ENCODE peak calls at places on chromosomes 3 and 15, in nine cellular contexts. U, T, L, B, M, W, C, H and K are unnamed samples.

GRCh38 chr3:58422756-58423324 is 10.8 kb downstream of the PDHB start:
- DNase-seq in U (peak; percentile 52), T (no peak), L (no peak), B (peak; percentile 32), M (no peak), W (no peak), C (no peak), H (no peak), K (no peak)

GRCh38 chr15:82538961-82539689 is 1.1 kb downstream of the RPS17 start:
- DNase-seq in U (peak; percentile 25), T (no peak), L (no peak), B (no peak), M (no peak), W (no peak), C (no peak), H (no peak), K (no peak)

GRCh38 chr3:65356331-65357286 is 668.8 kb upstream of the ADAMTS9 start:
- DNase-seq in U (peak; percentile 18), T (no peak), L (no peak), B (no peak), M (no peak), W (no peak), C (no peak), H (no peak), K (peak; percentile 14)

GRCh38 chr3:43346990-43347749 is 60.8 kb downstream of the SNRK start:
- DNase-seq in U (no peak), T (no peak), L (no peak), B (peak; percentile 21), M (no peak), W (peak; percentile 87), C (no peak), H (no peak), K (no peak)

GRCh38 chr15:65079580-65079979 is 3.0 kb downstream of the KBTBD13 start:
- DNase-seq in U (no peak), T (no peak), L (no peak), B (no peak), M (no peak), W (no peak), C (no peak), H (no peak), K (no peak)

GRCh38 chr3:86845731-86846130 is 145.2 kb downstream of the VGLL3 start:
- DNase-seq in U (no peak), T (no peak), L (no peak), B (no peak), M (no peak), W (no peak), C (no peak), H (no peak), K (no peak)

GRCh38 chr3:124315215-124316033 is 323.5 kb upstream of the ROPN1 start:
- DNase-seq in U (peak; percentile 34), T (peak; percentile 76), L (no peak), B (peak; percentile 62), M (no peak), W (no peak), C (no peak), H (peak; percentile 4), K (peak; percentile 78)

GRCh38 chr15:101102746-101103145 is 149.1 kb downstream of the CHSY1 start:
- DNase-seq in U (no peak), T (no peak), L (no peak), B (no peak), M (no peak), W (no peak), C (no peak), H (no peak), K (no peak)

GRCh38 chr3:95217661-95218060 is 1154.8 kb downstream of the NSUN3 start:
- DNase-seq in U (no peak), T (no peak), L (no peak), B (no peak), M (no peak), W (no peak), C (no peak), H (no peak), K (no peak)

GRCh38 chr15:89379818-89380217 is 45.2 kb upstream of the POLG start:
- DNase-seq in U (no peak), T (no peak), L (no peak), B (no peak), M (no peak), W (no peak), C (no peak), H (no peak), K (no peak)

GRCh38 chr15:80878242-80878866 is 99.2 kb downstream of the CEMIP start:
- DNase-seq in U (no peak), T (no peak), L (no peak), B (peak; percentile 57), M (no peak), W (no peak), C (no peak), H (no peak), K (peak; percentile 14)

GRCh38 chr15:57914350-57915055 is 151.0 kb downstream of the ALDH1A2 start:
- DNase-seq in U (no peak), T (no peak), L (peak; percentile 10), B (no peak), M (no peak), W (no peak), C (no peak), H (no peak), K (no peak)

GRCh38 chr3:67044955-67045354 is 46.8 kb downstream of the KBTBD8 start:
- DNase-seq in U (no peak), T (no peak), L (no peak), B (no peak), M (no peak), W (no peak), C (no peak), H (no peak), K (no peak)

GRCh38 chr15:51111061-51111460 is 16.4 kb upstream of the TNFAIP8L3 start:
- DNase-seq in U (no peak), T (no peak), L (no peak), B (peak; percentile 51), M (no peak), W (no peak), C (no peak), H (no peak), K (peak; percentile 26)

GRCh38 chr3:104359546-104359945 is 1007.2 kb upstream of the ALCAM start:
- DNase-seq in U (peak; percentile 74), T (peak; percentile 14), L (no peak), B (peak; percentile 87), M (no peak), W (no peak), C (no peak), H (peak; percentile 82), K (peak; percentile 92)

GRCh38 chr3:112984485-112984884 is 6.3 kb upstream of the GTPBP8 start:
- DNase-seq in U (peak; percentile 21), T (peak; percentile 69), L (peak; percentile 71), B (peak; percentile 12), M (no peak), W (no peak), C (no peak), H (no peak), K (no peak)

GRCh38 chr3:69493157-69493556 is 107.3 kb upstream of the FRMD4B start:
- DNase-seq in U (no peak), T (no peak), L (no peak), B (no peak), M (no peak), W (no peak), C (no peak), H (no peak), K (no peak)

GRCh38 chr15:63832620-63833245 is 1.0 kb downstream of the HERC1 start:
- DNase-seq in U (peak; percentile 16), T (no peak), L (no peak), B (no peak), M (no peak), W (no peak), C (no peak), H (no peak), K (no peak)

GRCh38 chr3:23888617-23889228 is 28.1 kb downstream of the NKIRAS1 start:
- DNase-seq in U (peak; percentile 64), T (no peak), L (peak; percentile 13), B (peak; percentile 64), M (no peak), W (no peak), C (no peak), H (no peak), K (peak; percentile 45)

GRCh38 chr3:43418601-43419272 is 132.4 kb downstream of the SNRK start:
- DNase-seq in U (peak; percentile 81), T (no peak), L (no peak), B (peak; percentile 71), M (no peak), W (no peak), C (no peak), H (no peak), K (no peak)

GRCh38 chr3:50122661-50123391 is 32.3 kb upstream of the SEMA3F start:
- DNase-seq in U (no peak), T (no peak), L (no peak), B (no peak), M (peak; percentile 21), W (peak; percentile 37), C (no peak), H (no peak), K (no peak)

GRCh38 chr3:9866639-9867038 is 13.4 kb downstream of the CIDEC start:
- DNase-seq in U (peak; percentile 61), T (no peak), L (no peak), B (no peak), M (no peak), W (no peak), C (no peak), H (no peak), K (no peak)

GRCh38 chr3:55445551-55445950 is 41.6 kb downstream of the WNT5A start:
- DNase-seq in U (no peak), T (no peak), L (no peak), B (no peak), M (no peak), W (no peak), C (no peak), H (no peak), K (no peak)